ENCODE peak calls at places on chromosomes 7 and 10, in six cellular contexts. Z, U, E, H, Q and I are unnamed samples. For H3K4me1, the result is how much of the 10 kb centered on the place peaks cover.

GRCh38 chr7:16345979-16346958 is 75.1 kb downstream of the CRPPA start:
- DNase-seq in E (no peak), H (no peak), Q (peak), U (no peak), Z (no peak), I (no peak)

GRCh38 chr7:84916161-84916560 is 270.7 kb downstream of the SEMA3D start:
- DNase-seq in Q (no peak), Z (no peak), H (no peak), E (no peak), U (no peak), I (no peak)

GRCh38 chr10:123175389-123176387 is 21.5 kb downstream of the BUB3 start:
- DNase-seq in H (no peak), Z (no peak), U (no peak), E (no peak), Q (no peak), I (no peak)

GRCh38 chr7:112205348-112206237 is 606 bp downstream of the DOCK4 start:
- DNase-seq in H (peak), U (peak), Z (peak), E (peak), Q (peak), I (no peak)

GRCh38 chr7:98563183-98563495 is 53.9 kb upstream of the NPTX2 start:
- DNase-seq in H (no peak), U (no peak), E (no peak), Z (no peak), Q (no peak), I (peak)

GRCh38 chr10:119769886-119770285 is 44.0 kb downstream of the INPP5F start:
- DNase-seq in U (no peak), E (no peak), H (no peak), Q (no peak), Z (no peak), I (no peak)

GRCh38 chr10:11685787-11686218 is 56.4 kb upstream of the ECHDC3 start:
- DNase-seq in Q (peak), U (peak), Z (peak), E (peak), H (peak), I (peak)

GRCh38 chr10:101567165-101568006 is 20.7 kb downstream of the POLL start:
- DNase-seq in Q (no peak), Z (no peak), E (no peak), U (peak), H (no peak), I (no peak)

GRCh38 chr10:29946953-29947700 is 112.3 kb downstream of the JCAD start:
- DNase-seq in Z (no peak), Q (no peak), E (peak), U (peak), H (no peak), I (no peak)

GRCh38 chr7:116211913-116212596 is 1.7 kb downstream of the TES start:
- DNase-seq in Q (no peak), E (no peak), Z (no peak), U (no peak), H (no peak), I (no peak)

DNA sequence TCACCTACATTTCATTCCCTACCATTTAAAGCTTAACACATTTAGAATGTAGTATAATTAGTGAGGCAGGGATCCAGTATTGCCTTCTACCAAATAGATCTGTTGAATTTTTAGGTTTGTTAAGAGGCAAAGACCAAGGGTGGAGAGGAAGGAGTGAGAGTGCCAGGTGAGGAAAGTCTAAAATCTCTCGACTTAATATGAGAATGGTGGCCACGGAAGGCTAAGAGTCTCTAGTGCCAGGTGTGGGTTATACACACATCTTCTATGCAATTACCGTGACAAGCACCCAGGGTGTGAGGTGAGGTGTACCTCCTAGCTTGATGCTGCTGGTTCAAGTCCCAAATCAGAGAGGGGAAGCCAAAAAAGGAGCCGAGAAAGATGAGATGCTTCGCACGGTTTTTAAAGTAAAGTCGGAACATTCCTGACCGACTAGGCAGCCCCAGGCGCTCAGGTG is 439 bp downstream of the IQUB start:
- DNase-seq in H (no peak), Z (peak), E (peak), Q (no peak), U (no peak), I (no peak)
- H3K27ac ChIP-seq in H (peak), Z (peak), E (peak), Q (peak), U (peak), I (peak)

GRCh38 chr10:131620314-131620713 is 280.5 kb upstream of the PPP2R2D start:
- DNase-seq in Z (no peak), Q (no peak), H (no peak), E (no peak), U (no peak), I (no peak)
- H3K4me1 ChIP-seq in Z (under half), Q (under half), H (under half), E (under half), U (under half), I (under half)

GRCh38 chr7:68147621-68148238 is 1151.1 kb downstream of the TYW1 start:
- DNase-seq in E (no peak), H (no peak), Z (no peak), Q (no peak), U (no peak), I (no peak)

GRCh38 chr7:68155676-68156075 is 1159.0 kb downstream of the TYW1 start:
- DNase-seq in E (no peak), Z (no peak), Q (no peak), H (no peak), U (no peak), I (no peak)

GRCh38 chr7:68146970-68147369 is 1150.3 kb downstream of the TYW1 start:
- DNase-seq in E (no peak), U (no peak), Q (no peak), H (no peak), Z (no peak), I (no peak)

GRCh38 chr7:68148440-68148839 is 1151.8 kb downstream of the TYW1 start:
- DNase-seq in Q (no peak), H (no peak), E (no peak), Z (no peak), U (no peak), I (no peak)

DNA sequence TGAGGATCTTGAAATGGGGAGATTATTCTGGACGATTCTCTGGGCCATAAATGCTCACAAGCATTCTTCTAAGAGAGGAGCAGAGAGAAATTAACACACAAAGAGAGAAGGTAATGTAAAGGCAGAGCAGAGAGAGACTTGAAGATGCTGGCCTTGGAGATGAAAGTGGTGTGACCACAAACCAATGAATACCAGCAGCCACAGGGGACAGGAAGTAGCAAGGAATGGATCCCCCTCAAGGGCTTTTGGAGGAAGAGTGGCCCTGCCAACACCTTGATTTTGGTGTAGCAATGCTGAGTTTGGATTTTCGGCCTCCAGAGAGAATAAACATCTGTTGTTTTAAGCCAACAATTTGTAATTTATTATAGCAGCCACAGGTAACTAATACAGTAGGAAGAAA is 1155.6 kb downstream of the TYW1 start:
- DNase-seq in Z (no peak), E (no peak), Q (no peak), H (no peak), U (no peak), I (no peak)
- H3K27ac ChIP-seq in Z (no peak), E (no peak), Q (no peak), H (no peak), U (no peak), I (no peak)

GRCh38 chr7:36161996-36162395 is 8.9 kb downstream of the EEPD1 start:
- DNase-seq in U (no peak), Q (no peak), H (no peak), E (no peak), Z (no peak), I (no peak)

GRCh38 chr7:36160313-36160712 is 7.3 kb downstream of the EEPD1 start:
- DNase-seq in U (no peak), H (no peak), Q (peak), E (no peak), Z (no peak), I (no peak)

GRCh38 chr7:36157506-36158320 is 4.7 kb downstream of the EEPD1 start:
- DNase-seq in Z (no peak), U (no peak), Q (peak), E (no peak), H (no peak), I (no peak)

GRCh38 chr7:36158321-36158605 is 5.2 kb downstream of the EEPD1 start:
- DNase-seq in Z (no peak), E (no peak), H (no peak), Q (no peak), U (no peak), I (no peak)

DNA sequence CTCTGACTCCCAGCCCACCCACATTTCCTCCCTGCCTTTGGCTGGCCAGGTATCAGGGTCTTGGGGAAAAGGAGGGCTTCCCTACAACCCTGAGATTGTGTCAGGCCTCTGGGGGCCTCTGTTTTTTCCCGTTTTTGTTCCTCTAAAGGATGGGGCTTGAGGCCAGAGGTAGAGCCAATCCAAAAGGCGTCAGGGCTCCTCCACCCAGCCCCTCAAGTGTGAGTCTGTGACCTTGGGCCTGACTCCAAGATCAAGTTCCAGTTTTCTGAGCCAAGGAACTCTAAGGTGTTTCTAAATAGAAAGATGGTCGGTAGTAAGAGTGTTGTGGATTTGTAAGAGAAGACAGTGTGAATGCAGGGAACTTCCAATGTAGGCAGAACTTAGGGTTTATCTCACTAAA is 6.6 kb downstream of the EEPD1 start:
- DNase-seq in Z (no peak), Q (no peak), H (no peak), E (no peak), U (no peak), I (no peak)
- H3K4me1 ChIP-seq in Z (under half), Q (under half), H (under half), E (under half), U (under half), I (under half)